ENCODE peak calls at places on chromosomes 13 and 19, in eight cellular contexts. One of them, this sample, is unnamed.

GRCh38 chr19:14772467-14772866 is 5.9 kb downstream of the ADGRE2 start:
- DNase-seq in IMR-90: no peak
- DNase-seq in AG10803: no peak
- DNase-seq in hepatocyte: no peak
- DNase-seq in WTC11: no peak
- DNase-seq in natural killer cell: no peak
- DNase-seq in cardiac muscle cell: no peak
- DNase-seq in omental fat pad: no peak
- DNase-seq in this sample: no peak

GRCh38 chr19:48554385-48555091 is 2.6 kb downstream of the SULT2B1 start:
- DNase-seq in IMR-90: no peak
- DNase-seq in AG10803: no peak
- DNase-seq in hepatocyte: peak; percentile 87
- DNase-seq in WTC11: peak; percentile 76
- DNase-seq in natural killer cell: no peak
- DNase-seq in cardiac muscle cell: peak; percentile 36
- DNase-seq in omental fat pad: no peak
- DNase-seq in this sample: no peak

GRCh38 chr19:6947745-6948144 is 60.4 kb downstream of the ADGRE1 start:
- DNase-seq in IMR-90: no peak
- DNase-seq in AG10803: peak; percentile 59
- DNase-seq in hepatocyte: no peak
- DNase-seq in WTC11: no peak
- DNase-seq in natural killer cell: no peak
- DNase-seq in cardiac muscle cell: peak; percentile 62
- DNase-seq in omental fat pad: no peak
- DNase-seq in this sample: no peak

GRCh38 chr19:46661735-46662592 is 982 bp upstream of the DACT3 start:
- DNase-seq in IMR-90: peak; percentile 90
- DNase-seq in AG10803: peak; percentile 89
- DNase-seq in hepatocyte: peak; percentile 95
- DNase-seq in WTC11: peak; percentile 86
- DNase-seq in natural killer cell: peak; percentile 60
- DNase-seq in cardiac muscle cell: peak; percentile 95
- DNase-seq in omental fat pad: peak; percentile 47
- DNase-seq in this sample: peak; percentile 56

GRCh38 chr13:71242191-71242590 is 624.8 kb downstream of the DACH1 start:
- DNase-seq in IMR-90: no peak
- DNase-seq in AG10803: no peak
- DNase-seq in hepatocyte: no peak
- DNase-seq in WTC11: no peak
- DNase-seq in natural killer cell: no peak
- DNase-seq in cardiac muscle cell: peak; percentile 7
- DNase-seq in omental fat pad: no peak
- DNase-seq in this sample: no peak

GRCh38 chr13:49584771-49585182 is 581 bp downstream of the RCBTB1 start:
- DNase-seq in IMR-90: peak; percentile 6
- DNase-seq in AG10803: no peak
- DNase-seq in hepatocyte: peak; percentile 12
- DNase-seq in WTC11: no peak
- DNase-seq in natural killer cell: no peak
- DNase-seq in cardiac muscle cell: no peak
- DNase-seq in omental fat pad: no peak
- DNase-seq in this sample: no peak

GRCh38 chr13:44854264-44855060 is 134.8 kb downstream of the NUFIP1 start:
- DNase-seq in IMR-90: peak; percentile 11
- DNase-seq in AG10803: no peak
- DNase-seq in hepatocyte: peak; percentile 61
- DNase-seq in WTC11: no peak
- DNase-seq in natural killer cell: no peak
- DNase-seq in cardiac muscle cell: no peak
- DNase-seq in omental fat pad: no peak
- DNase-seq in this sample: no peak

GRCh38 chr19:15280915-15281683 is 48.9 kb upstream of the EPHX3 start:
- DNase-seq in IMR-90: peak; percentile 89
- DNase-seq in AG10803: peak; percentile 90
- DNase-seq in hepatocyte: peak; percentile 81
- DNase-seq in WTC11: no peak
- DNase-seq in natural killer cell: no peak
- DNase-seq in cardiac muscle cell: peak; percentile 91
- DNase-seq in omental fat pad: no peak
- DNase-seq in this sample: no peak

GRCh38 chr19:2807379-2808128 is 12.1 kb upstream of the ZNF554 start:
- DNase-seq in IMR-90: no peak
- DNase-seq in AG10803: no peak
- DNase-seq in hepatocyte: no peak
- DNase-seq in WTC11: no peak
- DNase-seq in natural killer cell: no peak
- DNase-seq in cardiac muscle cell: no peak
- DNase-seq in omental fat pad: no peak
- DNase-seq in this sample: no peak

GRCh38 chr13:36764536-36764935 is 54.5 kb upstream of the RFXAP start:
- DNase-seq in IMR-90: no peak
- DNase-seq in AG10803: no peak
- DNase-seq in hepatocyte: no peak
- DNase-seq in WTC11: no peak
- DNase-seq in natural killer cell: no peak
- DNase-seq in cardiac muscle cell: no peak
- DNase-seq in omental fat pad: no peak
- DNase-seq in this sample: no peak

GRCh38 chr13:46126552-46127171 is 21.8 kb upstream of the CPB2 start:
- DNase-seq in IMR-90: peak; percentile 68
- DNase-seq in AG10803: peak; percentile 65
- DNase-seq in hepatocyte: peak; percentile 86
- DNase-seq in WTC11: peak; percentile 83
- DNase-seq in natural killer cell: peak; percentile 62
- DNase-seq in cardiac muscle cell: peak; percentile 85
- DNase-seq in omental fat pad: no peak
- DNase-seq in this sample: peak; percentile 27

GRCh38 chr13:94481966-94482365 is 2.5 kb upstream of the DCT start:
- DNase-seq in IMR-90: peak; percentile 66
- DNase-seq in AG10803: peak; percentile 66
- DNase-seq in hepatocyte: peak; percentile 66
- DNase-seq in WTC11: no peak
- DNase-seq in natural killer cell: no peak
- DNase-seq in cardiac muscle cell: peak; percentile 87
- DNase-seq in omental fat pad: no peak
- DNase-seq in this sample: no peak

GRCh38 chr19:5395996-5396939 is 55.7 kb upstream of the PTPRS start:
- DNase-seq in IMR-90: no peak
- DNase-seq in AG10803: no peak
- DNase-seq in hepatocyte: no peak
- DNase-seq in WTC11: no peak
- DNase-seq in natural killer cell: no peak
- DNase-seq in cardiac muscle cell: no peak
- DNase-seq in omental fat pad: no peak
- DNase-seq in this sample: no peak

GRCh38 chr19:55526216-55527196 is 10.4 kb downstream of the SBK2 start:
- DNase-seq in IMR-90: peak; percentile 87
- DNase-seq in AG10803: peak; percentile 49
- DNase-seq in hepatocyte: peak; percentile 75
- DNase-seq in WTC11: no peak
- DNase-seq in natural killer cell: no peak
- DNase-seq in cardiac muscle cell: peak; percentile 86
- DNase-seq in omental fat pad: no peak
- DNase-seq in this sample: no peak

GRCh38 chr13:39263033-39263432 is 224.8 kb downstream of the NHLRC3 start:
- DNase-seq in IMR-90: peak; percentile 23
- DNase-seq in AG10803: peak; percentile 17
- DNase-seq in hepatocyte: peak; percentile 46
- DNase-seq in WTC11: peak; percentile 54
- DNase-seq in natural killer cell: no peak
- DNase-seq in cardiac muscle cell: peak; percentile 65
- DNase-seq in omental fat pad: peak; percentile 42
- DNase-seq in this sample: no peak

GRCh38 chr19:1819976-1820255 is 7.8 kb upstream of the ATP8B3 start:
- DNase-seq in IMR-90: no peak
- DNase-seq in AG10803: no peak
- DNase-seq in hepatocyte: no peak
- DNase-seq in WTC11: no peak
- DNase-seq in natural killer cell: no peak
- DNase-seq in cardiac muscle cell: no peak
- DNase-seq in omental fat pad: no peak
- DNase-seq in this sample: no peak

GRCh38 chr13:110341445-110342247 is 34.6 kb downstream of the COL4A2 start:
- DNase-seq in IMR-90: peak; percentile 92
- DNase-seq in AG10803: no peak
- DNase-seq in hepatocyte: no peak
- DNase-seq in WTC11: no peak
- DNase-seq in natural killer cell: no peak
- DNase-seq in cardiac muscle cell: peak; percentile 73
- DNase-seq in omental fat pad: no peak
- DNase-seq in this sample: no peak

GRCh38 chr19:3068071-3068470 is 5.8 kb upstream of the TLE5 start:
- DNase-seq in IMR-90: no peak
- DNase-seq in AG10803: no peak
- DNase-seq in hepatocyte: no peak
- DNase-seq in WTC11: no peak
- DNase-seq in natural killer cell: no peak
- DNase-seq in cardiac muscle cell: no peak
- DNase-seq in omental fat pad: no peak
- DNase-seq in this sample: no peak

GRCh38 chr13:70668293-70668692 is 560.0 kb upstream of the KLHL1 start:
- DNase-seq in IMR-90: no peak
- DNase-seq in AG10803: no peak
- DNase-seq in hepatocyte: peak; percentile 47
- DNase-seq in WTC11: peak; percentile 15
- DNase-seq in natural killer cell: no peak
- DNase-seq in cardiac muscle cell: no peak
- DNase-seq in omental fat pad: no peak
- DNase-seq in this sample: no peak

GRCh38 chr19:918481-919156 is 1.5 kb downstream of the KISS1R start:
- DNase-seq in IMR-90: no peak
- DNase-seq in AG10803: no peak
- DNase-seq in hepatocyte: no peak
- DNase-seq in WTC11: peak; percentile 64
- DNase-seq in natural killer cell: no peak
- DNase-seq in cardiac muscle cell: no peak
- DNase-seq in omental fat pad: no peak
- DNase-seq in this sample: no peak

GRCh38 chr13:76048675-76049396 is 412.7 kb downstream of the LMO7 start:
- DNase-seq in IMR-90: no peak
- DNase-seq in AG10803: no peak
- DNase-seq in hepatocyte: peak; percentile 7
- DNase-seq in WTC11: no peak
- DNase-seq in natural killer cell: no peak
- DNase-seq in cardiac muscle cell: peak; percentile 2
- DNase-seq in omental fat pad: no peak
- DNase-seq in this sample: no peak

GRCh38 chr13:94459116-94459515 is 20.4 kb downstream of the DCT start:
- DNase-seq in IMR-90: no peak
- DNase-seq in AG10803: no peak
- DNase-seq in hepatocyte: no peak
- DNase-seq in WTC11: no peak
- DNase-seq in natural killer cell: no peak
- DNase-seq in cardiac muscle cell: no peak
- DNase-seq in omental fat pad: no peak
- DNase-seq in this sample: no peak

GRCh38 chr19:18895038-18895827 is 725 bp downstream of the CERS1 start:
- DNase-seq in IMR-90: no peak
- DNase-seq in AG10803: peak; percentile 13
- DNase-seq in hepatocyte: peak; percentile 50
- DNase-seq in WTC11: peak; percentile 78
- DNase-seq in natural killer cell: no peak
- DNase-seq in cardiac muscle cell: peak; percentile 24
- DNase-seq in omental fat pad: no peak
- DNase-seq in this sample: no peak
- TF ChIP-seq CTCF in IMR-90: peak; percentile 36
- TF ChIP-seq CTCF in AG10803: peak; percentile 21
- TF ChIP-seq CTCF in hepatocyte: peak; percentile 43
- TF ChIP-seq CTCF in WTC11: peak; percentile 15
- TF ChIP-seq CTCF in natural killer cell: no peak
- TF ChIP-seq CTCF in cardiac muscle cell: peak; percentile 35
- TF ChIP-seq CTCF in omental fat pad: no peak
- TF ChIP-seq CTCF in this sample: no peak

GRCh38 chr19:50854636-50855410 is at the start of gene KLK3:
- DNase-seq in IMR-90: no peak
- DNase-seq in AG10803: no peak
- DNase-seq in hepatocyte: no peak
- DNase-seq in WTC11: no peak
- DNase-seq in natural killer cell: no peak
- DNase-seq in cardiac muscle cell: no peak
- DNase-seq in omental fat pad: no peak
- DNase-seq in this sample: no peak
- TF ChIP-seq CTCF in IMR-90: no peak
- TF ChIP-seq CTCF in AG10803: no peak
- TF ChIP-seq CTCF in hepatocyte: no peak
- TF ChIP-seq CTCF in WTC11: no peak
- TF ChIP-seq CTCF in natural killer cell: no peak
- TF ChIP-seq CTCF in cardiac muscle cell: no peak
- TF ChIP-seq CTCF in omental fat pad: no peak
- TF ChIP-seq CTCF in this sample: no peak

DNA sequence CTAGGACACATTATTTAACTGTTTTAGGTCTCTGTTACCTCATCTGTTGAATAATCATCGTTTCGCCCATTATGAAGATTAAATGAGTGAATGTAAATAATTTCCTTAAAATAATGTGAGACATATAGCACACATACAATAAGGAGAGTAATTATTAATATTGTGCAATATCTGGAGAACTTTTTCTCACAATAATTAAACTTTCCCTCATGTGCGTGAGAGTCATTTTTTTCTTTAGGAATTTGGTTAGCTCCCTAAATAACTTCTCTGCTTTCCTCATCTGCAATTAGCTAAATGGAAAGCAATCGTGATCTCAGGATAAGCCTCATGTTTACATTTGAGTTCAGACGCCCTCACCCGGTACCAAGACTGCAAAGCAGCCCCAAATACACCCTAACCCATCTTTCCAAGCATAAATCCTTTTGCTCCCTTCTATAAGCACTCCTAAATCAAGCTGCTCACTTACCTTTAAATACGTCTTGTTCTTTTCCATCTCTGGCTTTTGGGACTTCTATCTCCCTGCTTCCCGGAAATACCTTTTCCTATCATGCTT is 78.8 kb downstream of the MZT1 start:
- DNase-seq in IMR-90: no peak
- DNase-seq in AG10803: no peak
- DNase-seq in hepatocyte: peak; percentile 8
- DNase-seq in WTC11: no peak
- DNase-seq in natural killer cell: no peak
- DNase-seq in cardiac muscle cell: peak; percentile 1
- DNase-seq in omental fat pad: no peak
- DNase-seq in this sample: no peak
- TF ChIP-seq CTCF in IMR-90: no peak
- TF ChIP-seq CTCF in AG10803: peak; percentile 16
- TF ChIP-seq CTCF in hepatocyte: peak; percentile 38
- TF ChIP-seq CTCF in WTC11: no peak
- TF ChIP-seq CTCF in natural killer cell: no peak
- TF ChIP-seq CTCF in cardiac muscle cell: peak; percentile 18
- TF ChIP-seq CTCF in omental fat pad: no peak
- TF ChIP-seq CTCF in this sample: no peak

DNA sequence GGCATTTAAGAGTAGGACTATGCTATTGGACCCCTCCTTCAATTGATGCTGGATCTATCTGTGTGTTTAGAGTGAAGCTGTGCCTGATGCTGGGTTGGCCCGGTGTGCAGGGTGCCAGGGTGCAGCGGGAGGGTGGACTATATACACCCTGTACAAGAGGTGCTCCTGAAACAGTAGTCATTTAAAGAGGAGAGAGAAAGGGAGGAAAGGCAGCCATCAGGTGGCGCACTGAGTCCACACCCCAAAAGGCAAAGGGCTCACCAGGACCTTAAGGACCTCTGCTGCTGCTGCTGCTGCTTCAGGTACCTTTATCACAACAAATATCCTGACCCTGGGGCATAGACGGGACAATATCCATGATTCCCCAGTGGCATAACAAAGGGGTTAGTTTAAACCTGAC is 39.4 kb downstream of the ZNF136 start:
- DNase-seq in IMR-90: no peak
- DNase-seq in AG10803: no peak
- DNase-seq in hepatocyte: no peak
- DNase-seq in WTC11: peak; percentile 72
- DNase-seq in natural killer cell: peak; percentile 38
- DNase-seq in cardiac muscle cell: peak; percentile 10
- DNase-seq in omental fat pad: no peak
- DNase-seq in this sample: peak; percentile 33
- TF ChIP-seq CTCF in IMR-90: no peak
- TF ChIP-seq CTCF in AG10803: no peak
- TF ChIP-seq CTCF in hepatocyte: no peak
- TF ChIP-seq CTCF in WTC11: peak; percentile 38
- TF ChIP-seq CTCF in natural killer cell: no peak
- TF ChIP-seq CTCF in cardiac muscle cell: peak; percentile 20
- TF ChIP-seq CTCF in omental fat pad: no peak
- TF ChIP-seq CTCF in this sample: no peak

This sample was measured in activated B cell treated with CpG ODN at 0.5 μM for 24 hours.